ENCODE peak calls at places on chromosomes 6 and 20, in seven cellular contexts. V, D, G, S, Z, A and X are unnamed samples.

GRCh38 chr20:4434681-4435080 is 287.0 kb upstream of the PRND start:
- DNase-seq in V (no peak), D (no peak), G (peak), S (no peak), Z (no peak), A (no peak), X (no peak)

GRCh38 chr6:151962246-151962846 is 154.9 kb downstream of the ESR1 start:
- DNase-seq in V (no peak), D (no peak), G (peak), S (no peak), Z (no peak), A (no peak), X (no peak)

GRCh38 chr6:164108869-164109769 is 694.6 kb downstream of the QKI start:
- DNase-seq in V (no peak), D (no peak), G (no peak), S (no peak), Z (peak), A (peak), X (no peak)

GRCh38 chr20:881051-881820 is 34.9 kb downstream of the ANGPT4 start:
- DNase-seq in V (no peak), D (no peak), G (peak), S (no peak), Z (no peak), A (no peak), X (no peak)

GRCh38 chr6:146433881-146434741 is 109.5 kb upstream of the RAB32 start:
- DNase-seq in V (no peak), D (no peak), G (peak), S (peak), Z (no peak), A (no peak), X (no peak)

GRCh38 chr6:34867484-34867883 is 20.4 kb downstream of the TAF11 start:
- DNase-seq in V (no peak), D (no peak), G (no peak), S (peak), Z (no peak), A (no peak), X (no peak)

GRCh38 chr6:52392944-52393343 is 27.2 kb upstream of the EFHC1 start:
- DNase-seq in V (no peak), D (no peak), G (peak), S (no peak), Z (no peak), A (no peak), X (no peak)

GRCh38 chr20:48489656-48490055 is 338.1 kb downstream of the PREX1 start:
- DNase-seq in V (no peak), D (no peak), G (no peak), S (no peak), Z (no peak), A (no peak), X (no peak)

GRCh38 chr20:57262244-57263126 is 4.0 kb downstream of the BMP7 start:
- DNase-seq in V (no peak), D (no peak), G (no peak), S (peak), Z (no peak), A (no peak), X (no peak)

GRCh38 chr6:81797594-81797993 is 45.1 kb upstream of the TENT5A start:
- DNase-seq in V (no peak), D (no peak), G (no peak), S (no peak), Z (no peak), A (no peak), X (no peak)

GRCh38 chr6:2891768-2892170 is 11.3 kb downstream of the SERPINB9 start:
- DNase-seq in V (peak), D (no peak), G (no peak), S (no peak), Z (no peak), A (no peak), X (no peak)

GRCh38 chr6:149014631-149015171 is 267.9 kb downstream of the UST start:
- DNase-seq in V (no peak), D (no peak), G (peak), S (peak), Z (no peak), A (no peak), X (no peak)

GRCh38 chr6:39366875-39367618 is 44.5 kb upstream of the KCNK16 start:
- DNase-seq in V (no peak), D (no peak), G (no peak), S (no peak), Z (no peak), A (no peak), X (no peak)

GRCh38 chr6:154156135-154156948 is 117.3 kb downstream of the OPRM1 start:
- DNase-seq in V (peak), D (no peak), G (peak), S (peak), Z (no peak), A (no peak), X (peak)

DNA sequence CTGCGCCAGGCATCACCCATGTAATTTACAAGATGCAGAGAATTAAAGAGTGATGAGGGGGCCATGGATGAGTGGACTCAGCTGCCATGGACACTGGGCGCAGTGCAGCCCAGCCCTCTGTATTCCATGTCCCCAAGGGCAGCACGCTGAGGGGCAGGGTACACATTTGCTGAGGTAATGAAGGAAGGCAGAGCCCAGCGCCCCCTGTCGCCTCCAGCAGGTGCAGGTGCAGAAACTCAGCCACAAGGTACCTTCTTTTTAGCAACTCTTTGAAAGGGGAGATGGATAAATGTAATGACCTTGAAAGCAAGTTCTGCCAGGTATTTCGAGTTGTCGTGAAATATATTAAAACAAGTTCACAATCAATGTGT is 7.1 kb downstream of the CD93 start:
- DNase-seq in V (no peak), D (no peak), G (no peak), S (peak), Z (no peak), A (no peak), X (no peak)
- TF ChIP-seq CTCF in V (no peak), D (peak), G (no peak), S (peak), Z (no peak), A (no peak), X (peak)

GRCh38 chr20:35619196-35620095 is 3.8 kb downstream of the SPAG4 start:
- DNase-seq in V (peak), D (peak), G (peak), S (peak), Z (peak), A (peak), X (peak)
- TF ChIP-seq CTCF in V (no peak), D (peak), G (peak), S (peak), Z (peak), A (no peak), X (no peak)

DNA sequence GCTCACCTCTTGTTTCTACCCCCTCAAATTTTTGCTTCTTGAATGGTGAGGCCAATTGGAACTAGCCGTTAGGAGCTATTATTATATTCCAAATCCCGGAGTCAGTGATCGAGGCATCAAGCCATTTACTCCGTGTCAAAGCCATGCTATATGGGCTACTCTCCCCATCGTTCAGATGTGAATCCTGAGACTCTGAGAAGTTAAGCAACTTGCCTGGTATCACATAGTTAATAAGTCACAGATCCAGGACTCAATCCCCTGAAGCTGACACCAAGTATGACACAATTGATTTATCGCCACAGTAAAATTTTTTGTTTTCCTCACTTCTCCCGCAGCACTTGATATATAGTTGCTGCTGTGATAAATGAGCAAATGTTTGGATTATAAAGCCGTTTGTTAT is 50.9 kb upstream of the TSHZ2 start:
- DNase-seq in V (no peak), D (no peak), G (no peak), S (no peak), Z (no peak), A (no peak), X (no peak)
- TF ChIP-seq CTCF in V (no peak), D (no peak), G (no peak), S (no peak), Z (no peak), A (no peak), X (no peak)

DNA sequence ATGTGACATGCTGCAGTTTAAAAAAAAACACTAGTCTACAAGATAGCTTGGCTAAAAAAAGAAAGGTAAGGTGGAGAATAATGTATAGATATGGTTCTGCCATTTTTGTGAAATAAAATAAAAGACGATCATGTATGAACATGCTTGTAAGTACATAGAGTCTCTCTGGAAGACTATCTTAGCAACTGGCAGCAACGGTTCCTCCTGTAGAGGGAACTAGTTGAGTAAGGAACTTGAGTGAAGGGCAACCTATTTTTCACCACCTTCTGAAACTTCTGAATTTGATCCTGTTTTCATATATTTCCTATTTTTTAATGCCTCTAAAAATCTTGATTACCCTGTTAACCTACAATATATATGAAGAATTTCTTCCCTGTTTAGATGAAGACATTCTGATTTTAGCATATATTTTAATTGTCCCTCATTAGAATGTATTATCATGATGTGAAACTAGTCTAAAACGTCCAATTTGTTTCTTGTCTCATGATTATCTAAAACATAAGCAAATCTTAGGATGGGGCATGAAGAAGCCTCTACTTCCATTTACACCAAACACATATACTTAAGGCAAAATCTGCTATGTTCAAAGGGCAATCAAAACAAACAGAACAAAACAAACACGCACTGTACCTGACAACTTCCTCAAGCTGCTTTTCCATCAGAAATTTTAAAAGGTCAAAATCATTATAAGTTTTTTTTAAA is 202.5 kb downstream of the ISM1 start:
- DNase-seq in V (no peak), D (no peak), G (no peak), S (no peak), Z (no peak), A (no peak), X (no peak)
- TF ChIP-seq CTCF in V (no peak), D (no peak), G (no peak), S (no peak), Z (no peak), A (no peak), X (no peak)

GRCh38 chr6:101397199-101397598 is 3.7 kb downstream of the GRIK2 start:
- DNase-seq in V (no peak), D (no peak), G (no peak), S (peak), Z (no peak), A (no peak), X (no peak)
- TF ChIP-seq CTCF in V (no peak), D (no peak), G (no peak), S (peak), Z (no peak), A (no peak), X (no peak)

DNA sequence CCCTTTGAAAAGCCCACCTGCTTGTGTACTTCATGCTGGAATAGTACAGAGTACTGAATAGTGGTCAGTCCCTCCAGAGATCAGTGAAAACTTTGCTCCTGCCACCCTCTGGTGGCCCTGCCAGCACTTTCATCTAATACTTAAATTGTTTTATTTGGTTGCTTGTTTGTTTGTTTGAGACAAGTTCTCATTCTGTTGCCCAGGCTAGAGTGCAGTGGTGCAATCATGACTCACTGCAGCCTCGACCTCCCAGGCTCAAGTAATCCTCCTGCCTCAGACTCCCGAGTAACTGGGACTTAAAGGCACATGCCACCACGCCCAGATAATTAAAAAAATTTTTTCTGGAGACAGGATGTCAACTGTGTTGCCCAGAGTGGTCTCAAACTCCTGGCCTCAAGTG is 9.1 kb downstream of the FAM83D start:
- DNase-seq in V (no peak), D (no peak), G (peak), S (no peak), Z (no peak), A (no peak), X (no peak)
- TF ChIP-seq CTCF in V (no peak), D (peak), G (peak), S (peak), Z (no peak), A (no peak), X (no peak)